ENCODE peak calls at places on chromosomes 1 and 21, in six cellular contexts. L is fibroblast of lung; N is stimulated activated CD8-positive, alpha-beta memory T cell treated with anti-CD3 and anti-CD28 coated beads, Interleukin-15, amount 100 ng/mL, for 24 hours; E is stimulated activated naive CD4-positive, alpha-beta T cell; Z is GDM1; S is lung. I is an unnamed sample.
A peak's percentile ranks its signal among the peaks of the same experiment; 100 is the strongest.

GRCh38 chr1:27388337-27389005 is 4.0 kb upstream of the GPR3 start:
- DNase-seq in L (no peak), N (peak; percentile 47), E (peak; percentile 52), Z (peak; percentile 15), S (peak; percentile 78), I (peak; percentile 79)

GRCh38 chr1:53220962-53221286 is 490 bp upstream of the CZIB start:
- DNase-seq in L (no peak), N (no peak), E (no peak), Z (no peak), S (no peak), I (no peak)

GRCh38 chr1:7993593-7994479 is 32.3 kb downstream of the ERRFI1 start:
- DNase-seq in L (peak; percentile 79), N (no peak), E (no peak), Z (no peak), S (no peak), I (no peak)

GRCh38 chr1:32775640-32776337 is 41.4 kb downstream of the YARS1 start:
- DNase-seq in L (no peak), N (no peak), E (no peak), Z (no peak), S (no peak), I (no peak)

GRCh38 chr1:85019989-85020388 is 23.1 kb upstream of the MCOLN2 start:
- DNase-seq in L (no peak), N (no peak), E (no peak), Z (no peak), S (no peak), I (no peak)

GRCh38 chr1:232678185-232678886 is 48.4 kb upstream of the SIPA1L2 start:
- DNase-seq in L (peak; percentile 37), N (no peak), E (no peak), Z (no peak), S (no peak), I (no peak)

GRCh38 chr1:8789314-8790214 is 27.9 kb downstream of the RERE start:
- DNase-seq in L (no peak), N (no peak), E (no peak), Z (peak; percentile 36), S (peak; percentile 56), I (no peak)

GRCh38 chr21:20698585-20698984 is 299.6 kb upstream of the NCAM2 start:
- DNase-seq in L (no peak), N (no peak), E (no peak), Z (no peak), S (no peak), I (no peak)

GRCh38 chr1:18284750-18285532 is 177.3 kb downstream of the IGSF21 start:
- DNase-seq in L (no peak), N (no peak), E (no peak), Z (no peak), S (no peak), I (no peak)

GRCh38 chr21:41967708-41968107 is 13.9 kb upstream of the C2CD2 start:
- DNase-seq in L (no peak), N (no peak), E (no peak), Z (no peak), S (no peak), I (no peak)

GRCh38 chr1:43970502-43970901 is 692 bp downstream of the DPH2 start:
- DNase-seq in L (no peak), N (no peak), E (no peak), Z (no peak), S (no peak), I (no peak)

GRCh38 chr1:18352640-18353245 is 128.0 kb upstream of the KLHDC7A start:
- DNase-seq in L (no peak), N (no peak), E (no peak), Z (no peak), S (no peak), I (no peak)

GRCh38 chr1:164702216-164702615 is 143.2 kb downstream of the PBX1 start:
- DNase-seq in L (peak; percentile 52), N (no peak), E (no peak), Z (no peak), S (no peak), I (no peak)

GRCh38 chr1:206117151-206117948 is at the start of gene AVPR1B:
- DNase-seq in L (peak; percentile 8), N (no peak), E (no peak), Z (no peak), S (no peak), I (peak; percentile 30)

GRCh38 chr1:93353286-93353685 is 7.6 kb downstream of the DR1 start:
- DNase-seq in L (no peak), N (no peak), E (no peak), Z (no peak), S (no peak), I (no peak)

GRCh38 chr21:17257784-17258183 is 255.1 kb upstream of the CXADR start:
- DNase-seq in L (peak; percentile 3), N (no peak), E (no peak), Z (no peak), S (no peak), I (no peak)

GRCh38 chr21:45353200-45353599 is 51.8 kb upstream of the COL18A1 start:
- DNase-seq in L (no peak), N (no peak), E (no peak), Z (no peak), S (no peak), I (no peak)

GRCh38 chr1:184150776-184151531 is 99.4 kb downstream of the TSEN15 start:
- DNase-seq in L (peak; percentile 24), N (no peak), E (no peak), Z (peak; percentile 13), S (no peak), I (no peak)

GRCh38 chr1:174413632-174414031 is 34.1 kb upstream of the GPR52 start:
- DNase-seq in L (peak; percentile 57), N (no peak), E (no peak), Z (no peak), S (no peak), I (no peak)

GRCh38 chr21:41638201-41638790 is 128.6 kb downstream of the RIPK4 start:
- DNase-seq in L (no peak), N (no peak), E (no peak), Z (no peak), S (no peak), I (no peak)

GRCh38 chr1:97461782-97462181 is 459.1 kb downstream of the DPYD start:
- DNase-seq in L (no peak), N (no peak), E (no peak), Z (no peak), S (no peak), I (no peak)

GRCh38 chr1:45230537-45230936 is 24.1 kb upstream of the ZSWIM5 start:
- DNase-seq in L (no peak), N (no peak), E (peak; percentile 2), Z (no peak), S (no peak), I (no peak)

GRCh38 chr1:229781453-229781852 is 155.4 kb downstream of the URB2 start:
- DNase-seq in L (no peak), N (no peak), E (no peak), Z (no peak), S (peak; percentile 38), I (no peak)

GRCh38 chr21:35197191-35197590 is 148.1 kb upstream of the RUNX1 start:
- DNase-seq in L (no peak), N (no peak), E (no peak), Z (no peak), S (no peak), I (no peak)

GRCh38 chr1:53088616-53089300 is 26.7 kb downstream of the PODN start:
- DNase-seq in L (no peak), N (no peak), E (no peak), Z (no peak), S (no peak), I (no peak)

GRCh38 chr1:109796484-109797305 is 33.0 kb upstream of the EPS8L3 start:
- DNase-seq in L (peak; percentile 59), N (no peak), E (no peak), Z (no peak), S (no peak), I (no peak)

GRCh38 chr21:45432575-45433255 is 27.8 kb downstream of the COL18A1 start:
- DNase-seq in L (peak; percentile 85), N (no peak), E (no peak), Z (no peak), S (no peak), I (no peak)

GRCh38 chr21:41877901-41878830 is 978 bp downstream of the PRDM15 start:
- DNase-seq in L (peak; percentile 76), N (no peak), E (no peak), Z (peak; percentile 19), S (no peak), I (peak; percentile 40)